ENCODE peak calls at places on chromosome 4, in eight cellular contexts. Y, M, C, L, S, T, X and H are unnamed samples.

GRCh38 chr4:33961751-33962150 is 2282.6 kb downstream of the ARAP2 start:
- ATAC-seq in T (no peak), L (no peak), C (no peak), S (no peak), M (no peak), Y (no peak), X (no peak), H (no peak)

GRCh38 chr4:499563-499962 is 553 bp downstream of the PIGG start:
- ATAC-seq in C (no peak), X (no peak), Y (peak), M (peak), L (peak), T (peak), S (peak), H (no peak)

GRCh38 chr4:75081561-75081960 is 148.6 kb downstream of the PARM1 start:
- ATAC-seq in C (no peak), S (no peak), T (no peak), X (no peak), L (no peak), Y (no peak), M (no peak), H (no peak)

GRCh38 chr4:121336706-121337105 is 44.1 kb downstream of the QRFPR start:
- ATAC-seq in M (no peak), T (no peak), L (no peak), S (no peak), Y (no peak), X (no peak), C (no peak), H (no peak)

GRCh38 chr4:168732714-168733113 is 235.9 kb downstream of the PALLD start:
- ATAC-seq in Y (no peak), S (no peak), C (no peak), T (no peak), L (no peak), X (no peak), M (no peak), H (no peak)

GRCh38 chr4:70903282-70903603 is 1.1 kb downstream of the MOB1B start:
- ATAC-seq in S (peak), C (no peak), T (no peak), Y (no peak), L (no peak), M (no peak), X (no peak), H (peak)

GRCh38 chr4:140622333-140622958 is 53.7 kb upstream of the UCP1 start:
- ATAC-seq in Y (no peak), L (no peak), M (peak), X (no peak), S (no peak), C (no peak), T (no peak), H (no peak)

GRCh38 chr4:3342182-3342854 is 49.5 kb downstream of the RGS12 start:
- ATAC-seq in L (no peak), X (peak), Y (no peak), S (no peak), T (no peak), C (no peak), M (no peak), H (no peak)

GRCh38 chr4:103091601-103092223 is 7.9 kb downstream of the BDH2 start:
- ATAC-seq in T (peak), Y (peak), L (peak), X (peak), C (peak), S (no peak), M (peak), H (peak)

GRCh38 chr4:172892300-172892699 is 276.3 kb upstream of the GALNT7 start:
- ATAC-seq in X (no peak), C (no peak), S (no peak), M (no peak), Y (no peak), L (no peak), T (peak), H (no peak)